ENCODE peak calls at places on chromosomes 1 and 21, in five cellular contexts. Z, E, Y, G and L are unnamed samples.

GRCh38 chr21:46357684-46358425 is 33.9 kb downstream of the PCNT start:
- DNase-seq in G (no peak), Y (no peak), Z (no peak), E (no peak), L (no peak)

GRCh38 chr1:3652538-3653285 is 396 bp downstream of the TP73 start:
- DNase-seq in G (no peak), E (no peak), Z (no peak), Y (no peak), L (no peak)

GRCh38 chr1:111735858-111736544 is 3.2 kb downstream of the INKA2 start:
- DNase-seq in G (no peak), Y (no peak), E (no peak), Z (no peak), L (no peak)

GRCh38 chr1:158506369-158506987 is 34.5 kb downstream of the OR10R2 start:
- DNase-seq in E (no peak), G (peak; percentile 23), Y (peak; percentile 7), Z (peak; percentile 19), L (peak; percentile 43)

GRCh38 chr1:39647247-39647646 is 7.8 kb upstream of the HEYL start:
- DNase-seq in G (no peak), Y (no peak), Z (no peak), E (no peak), L (no peak)

GRCh38 chr1:23013657-23014056 is 2.0 kb downstream of the TEX46 start:
- DNase-seq in Y (no peak), Z (no peak), E (no peak), G (no peak), L (no peak)

GRCh38 chr1:155648207-155649147 is 38.5 kb downstream of the MSTO1 start:
- DNase-seq in G (peak; percentile 96), E (peak; percentile 91), Z (no peak), Y (no peak), L (peak; percentile 87)

GRCh38 chr1:47325530-47325929 is 8.1 kb upstream of the CMPK1 start:
- DNase-seq in E (no peak), Y (no peak), G (no peak), Z (no peak), L (no peak)

GRCh38 chr1:164735315-164736052 is 176.5 kb downstream of the PBX1 start:
- DNase-seq in Z (no peak), E (peak; percentile 91), G (peak; percentile 61), Y (no peak), L (no peak)

GRCh38 chr1:156627313-156627880 is 8.2 kb downstream of the HAPLN2 start:
- DNase-seq in G (peak; percentile 46), E (peak; percentile 60), Y (no peak), Z (peak; percentile 36), L (peak; percentile 57)

GRCh38 chr1:7060826-7061225 is 275.6 kb downstream of the CAMTA1 start:
- DNase-seq in G (no peak), Z (no peak), E (no peak), Y (no peak), L (no peak)

GRCh38 chr1:24126023-24126671 is 14.2 kb upstream of the MYOM3 start:
- DNase-seq in Z (no peak), E (peak; percentile 29), Y (no peak), G (peak; percentile 34), L (peak; percentile 14)

GRCh38 chr1:167083066-167083682 is 7.0 kb downstream of the GPA33 start:
- DNase-seq in Z (peak; percentile 73), Y (no peak), G (no peak), E (no peak), L (no peak)

GRCh38 chr21:26756491-26757159 is 88.6 kb downstream of the ADAMTS1 start:
- DNase-seq in Y (no peak), E (peak; percentile 36), Z (no peak), G (peak; percentile 35), L (no peak)

GRCh38 chr1:206814716-206815341 is 42.5 kb upstream of the IL10 start:
- DNase-seq in G (peak; percentile 67), Z (no peak), E (peak; percentile 68), Y (no peak), L (peak; percentile 52)

GRCh38 chr1:28374297-28374696 is 4.8 kb downstream of the PHACTR4 start:
- DNase-seq in G (peak; percentile 38), Z (no peak), Y (no peak), E (peak; percentile 54), L (no peak)

GRCh38 chr1:111596499-111596898 is 23.1 kb upstream of the RAP1A start:
- DNase-seq in E (no peak), Y (peak; percentile 53), G (no peak), Z (peak; percentile 41), L (no peak)

GRCh38 chr1:246497331-246497915 is 9.7 kb downstream of the SMYD3 start:
- DNase-seq in G (peak; percentile 86), Z (no peak), E (peak; percentile 71), Y (no peak), L (peak; percentile 77)

GRCh38 chr1:186207401-186208085 is 167.5 kb downstream of the TPR start:
- DNase-seq in Y (no peak), E (no peak), Z (no peak), G (peak; percentile 78), L (no peak)

GRCh38 chr1:195637474-195637873 is 970.8 kb downstream of the KCNT2 start:
- DNase-seq in E (no peak), G (no peak), Y (no peak), Z (no peak), L (no peak)

GRCh38 chr1:235313931-235314678 is 13.9 kb downstream of the ARID4B start:
- DNase-seq in G (no peak), Z (no peak), E (no peak), Y (no peak), L (no peak)

GRCh38 chr1:230170153-230170547 is 103.1 kb downstream of the GALNT2 start:
- DNase-seq in E (no peak), G (no peak), Y (no peak), Z (no peak), L (no peak)

GRCh38 chr1:101567582-101568189 is 330.9 kb downstream of the S1PR1 start:
- DNase-seq in Z (peak; percentile 40), G (peak; percentile 22), E (no peak), Y (peak; percentile 31), L (peak; percentile 42)

GRCh38 chr1:22490309-22490708 is 38.7 kb downstream of the ZBTB40 start:
- DNase-seq in Z (no peak), G (no peak), E (no peak), Y (no peak), L (no peak)

GRCh38 chr1:1419812-1420653 is 1.0 kb downstream of the ANKRD65 start:
- DNase-seq in G (no peak), Z (no peak), Y (no peak), E (no peak), L (no peak)

GRCh38 chr21:41928621-41929220 is 25.1 kb downstream of the C2CD2 start:
- DNase-seq in Y (no peak), G (no peak), E (no peak), Z (no peak), L (peak; percentile 25)

GRCh38 chr1:35386290-35386689 is 117.8 kb downstream of the ZMYM4 start:
- DNase-seq in E (no peak), G (no peak), Z (no peak), Y (no peak), L (no peak)

GRCh38 chr1:40546957-40547356 is 15.5 kb downstream of the ZNF684 start:
- DNase-seq in G (no peak), Z (no peak), E (no peak), Y (no peak), L (no peak)

GRCh38 chr1:95352767-95353166 is 118.8 kb downstream of the RWDD3 start:
- DNase-seq in E (no peak), Y (no peak), G (no peak), Z (no peak), L (no peak)

GRCh38 chr1:198206292-198206691 is 49.5 kb downstream of the NEK7 start:
- DNase-seq in Z (no peak), Y (no peak), E (no peak), G (no peak), L (no peak)
- TF ChIP-seq CTCF in Z (no peak), Y (no peak), E (no peak), G (no peak), L (no peak)

DNA sequence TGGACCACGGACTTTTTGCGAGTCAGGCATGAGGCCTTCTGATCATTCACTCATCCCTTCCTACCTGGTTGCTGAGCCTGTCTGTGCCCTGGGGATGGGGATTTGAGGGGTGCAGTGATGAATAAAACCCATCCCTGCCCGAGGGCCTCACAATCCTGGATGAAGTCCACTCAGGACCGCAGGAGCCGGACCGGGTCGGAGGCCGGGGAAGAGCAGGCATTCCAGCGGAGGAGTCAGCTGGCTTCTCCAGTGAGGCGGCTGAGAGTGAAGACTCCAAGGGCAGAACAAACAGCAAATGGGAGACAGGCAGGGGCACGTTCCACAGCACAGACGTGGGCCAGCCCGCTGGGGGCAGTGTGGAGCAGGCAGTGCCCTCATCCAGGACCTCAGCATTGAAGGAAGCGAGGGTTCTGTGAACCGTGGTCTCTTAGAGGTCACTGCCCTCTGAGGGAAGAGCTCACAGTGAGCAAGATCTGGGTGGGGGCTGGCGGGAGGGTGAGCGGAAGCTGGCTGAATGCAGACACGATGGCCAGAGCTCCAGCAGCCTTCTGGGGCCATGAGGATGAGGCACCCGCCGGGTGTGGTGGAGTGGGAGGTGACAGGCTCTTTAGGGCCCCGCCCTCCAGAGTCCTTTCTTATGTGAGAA is 10.9 kb upstream of the LRRC3 start:
- DNase-seq in G (no peak), Y (no peak), E (no peak), Z (no peak), L (no peak)
- TF ChIP-seq CTCF in G (no peak), Y (no peak), E (peak; percentile 26), Z (no peak), L (peak; percentile 19)

DNA sequence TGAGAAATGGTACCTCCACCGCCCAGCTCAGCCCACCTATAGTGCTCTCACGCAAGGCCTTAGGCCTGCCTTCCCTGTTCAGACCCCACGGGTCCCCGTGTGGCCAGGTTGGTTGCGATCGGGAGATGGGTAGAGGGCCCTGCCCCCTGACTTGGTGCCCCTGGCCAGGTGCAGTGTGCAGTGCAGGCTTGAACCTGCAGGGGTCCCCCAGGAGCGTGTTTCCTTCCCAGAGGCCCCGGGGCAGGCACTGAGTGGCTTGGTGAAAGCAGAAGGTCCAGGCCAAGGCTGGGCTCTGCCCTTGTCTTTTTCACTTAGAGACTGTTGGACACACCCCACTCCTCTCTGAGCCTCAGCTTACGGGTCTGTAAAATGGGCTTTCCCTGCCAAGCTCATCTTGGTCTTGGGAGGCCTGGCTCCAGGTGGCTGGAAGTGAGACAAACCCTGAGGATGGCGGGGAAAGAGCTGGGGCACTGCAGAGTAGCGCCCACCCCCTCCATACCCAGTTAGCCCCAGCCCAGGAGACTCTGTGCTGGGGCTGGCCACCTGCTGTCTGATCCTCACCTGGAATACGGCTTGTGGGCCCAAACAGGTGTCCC is 9.3 kb upstream of the HES5 start:
- DNase-seq in Y (no peak), E (no peak), G (no peak), Z (no peak), L (no peak)
- TF ChIP-seq CTCF in Y (peak; percentile 53), E (peak; percentile 67), G (no peak), Z (peak; percentile 28), L (peak; percentile 29)

GRCh38 chr1:109790735-109791494 is 27.2 kb upstream of the EPS8L3 start:
- DNase-seq in Y (peak; percentile 72), Z (peak; percentile 60), E (no peak), G (peak; percentile 54), L (peak; percentile 90)
- TF ChIP-seq CTCF in Y (peak; percentile 54), Z (peak; percentile 13), E (peak; percentile 55), G (peak; percentile 21), L (peak; percentile 88)

DNA sequence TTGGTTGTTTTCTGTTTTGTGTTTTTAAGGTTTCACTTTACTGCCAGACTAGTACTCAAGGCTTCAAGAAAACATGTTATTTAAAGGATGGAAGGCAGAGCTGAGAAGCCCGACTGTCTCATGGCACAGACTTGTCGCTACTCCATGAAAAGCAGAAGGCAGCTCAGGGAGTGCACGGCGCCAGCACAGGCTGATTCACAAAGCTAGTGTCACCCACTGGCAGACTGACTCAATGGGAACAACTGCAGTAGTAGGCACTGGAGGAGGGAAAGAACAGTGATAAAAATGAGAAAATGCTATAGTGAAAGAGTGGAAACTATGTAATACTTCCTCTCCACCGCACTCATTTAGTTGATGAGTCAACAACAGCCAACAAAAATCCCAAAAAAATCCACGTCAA is 14.7 kb downstream of the HSF2BP start:
- DNase-seq in G (peak; percentile 44), Y (no peak), E (peak; percentile 48), Z (no peak), L (peak; percentile 59)
- TF ChIP-seq CTCF in G (no peak), Y (no peak), E (no peak), Z (no peak), L (no peak)